ENCODE peak calls at places on chromosome 13, in eight cellular contexts. F is HFFc6; L is stimulated activated CD8-positive, alpha-beta memory T cell treated with anti-CD3 and anti-CD28 coated beads, Interleukin-4, amount 100 ng/mL, for 4 hours; S is HCEC 1CT; K is OCI-LY7; W is T-helper 1 cell; T is cerebellar nuclear complex; J is NCI-H1092. D is an unnamed sample.

GRCh38 chr13:66689037-66689619 is 541.0 kb downstream of the PCDH9 start:
- DNase-seq in F (no peak), L (no peak), S (peak), K (peak), W (no peak), T (no peak), J (peak), D (peak)

GRCh38 chr13:31207630-31208549 is 8.1 kb downstream of the B3GLCT start:
- DNase-seq in F (peak), L (no peak), S (no peak), K (no peak), W (no peak), T (no peak), J (peak), D (no peak)

GRCh38 chr13:33206425-33206824 is 79.1 kb downstream of the STARD13 start:
- DNase-seq in F (peak), L (no peak), S (peak), K (no peak), W (no peak), T (no peak), J (no peak), D (no peak)

GRCh38 chr13:101752432-101752831 is 300.0 kb downstream of the ITGBL1 start:
- DNase-seq in F (no peak), L (no peak), S (no peak), K (no peak), W (no peak), T (no peak), J (no peak), D (no peak)

GRCh38 chr13:99969934-99970760 is 1.4 kb downstream of the ZIC5 start:
- DNase-seq in F (no peak), L (peak), S (no peak), K (no peak), W (no peak), T (no peak), J (peak), D (no peak)

GRCh38 chr13:94233401-94233800 is 246.1 kb downstream of the DCT start:
- DNase-seq in F (peak), L (no peak), S (peak), K (no peak), W (no peak), T (no peak), J (no peak), D (no peak)

GRCh38 chr13:111393221-111393790 is 72.9 kb downstream of the TEX29 start:
- DNase-seq in F (no peak), L (no peak), S (no peak), K (no peak), W (no peak), T (no peak), J (no peak), D (no peak)

GRCh38 chr13:113851480-113851803 is 12.4 kb downstream of the GAS6 start:
- DNase-seq in F (no peak), L (no peak), S (no peak), K (no peak), W (no peak), T (no peak), J (no peak), D (no peak)

GRCh38 chr13:76886292-76887061 is at the start of gene KCTD12:
- DNase-seq in F (peak), L (peak), S (peak), K (peak), W (peak), T (no peak), J (peak), D (peak)

GRCh38 chr13:71499235-71499634 is 367.8 kb downstream of the DACH1 start:
- DNase-seq in F (no peak), L (no peak), S (no peak), K (no peak), W (no peak), T (no peak), J (no peak), D (no peak)

GRCh38 chr13:39349391-39349790 is 253.6 kb downstream of the LHFPL6 start:
- DNase-seq in F (no peak), L (no peak), S (no peak), K (no peak), W (no peak), T (no peak), J (no peak), D (no peak)

GRCh38 chr13:41470187-41470586 is 12.8 kb downstream of the RGCC start:
- DNase-seq in F (no peak), L (no peak), S (no peak), K (no peak), W (no peak), T (no peak), J (no peak), D (no peak)

GRCh38 chr13:111153977-111154332 is 38.8 kb downstream of the ARHGEF7 start:
- DNase-seq in F (no peak), L (no peak), S (no peak), K (peak), W (no peak), T (no peak), J (no peak), D (peak)

GRCh38 chr13:109816979-109817275 is 30.5 kb upstream of the IRS2 start:
- DNase-seq in F (peak), L (no peak), S (peak), K (no peak), W (no peak), T (no peak), J (no peak), D (no peak)

GRCh38 chr13:93045836-93046235 is 180.8 kb upstream of the GPC6 start:
- DNase-seq in F (no peak), L (no peak), S (peak), K (no peak), W (no peak), T (no peak), J (no peak), D (no peak)

GRCh38 chr13:47337781-47338507 is 441.1 kb upstream of the HTR2A start:
- DNase-seq in F (peak), L (no peak), S (peak), K (no peak), W (no peak), T (no peak), J (no peak), D (no peak)

GRCh38 chr13:30806784-30807183 is 71.4 kb downstream of the ALOX5AP start:
- DNase-seq in F (peak), L (no peak), S (peak), K (no peak), W (no peak), T (no peak), J (no peak), D (no peak)

GRCh38 chr13:113155201-113155600 is 3.2 kb upstream of the PROZ start:
- DNase-seq in F (no peak), L (no peak), S (no peak), K (no peak), W (no peak), T (no peak), J (no peak), D (peak)

GRCh38 chr13:28384789-28385188 is 110.1 kb downstream of the FLT1 start:
- DNase-seq in F (no peak), L (no peak), S (no peak), K (no peak), W (no peak), T (no peak), J (no peak), D (no peak)

GRCh38 chr13:52359534-52359933 is 46.4 kb downstream of the THSD1 start:
- DNase-seq in F (no peak), L (no peak), S (no peak), K (no peak), W (no peak), T (no peak), J (no peak), D (no peak)

D was measured in NAMALWA.